ENCODE peak calls at places on chromosome 14, in six cellular contexts. C is skeletal muscle cell; L is activated gamma-delta T cell treated with anti-CD3 and anti-CD28 coated beads, Interleukin-2, amount 50 U/mL, for 16 hours; R is upper lobe of left lung; K is T-helper 1 cell; E is psoas muscle. G is an unnamed sample.

GRCh38 chr14:89866458-89866857 is 88.1 kb downstream of the EFCAB11 start:
- DNase-seq in C (no peak), L (no peak), R (no peak), K (no peak), E (no peak), G (no peak)

GRCh38 chr14:88993946-88994345 is 169.5 kb downstream of the TTC8 start:
- DNase-seq in C (no peak), L (no peak), R (no peak), K (no peak), E (no peak), G (no peak)

GRCh38 chr14:104303705-104304425 is 165.5 kb downstream of the KIF26A start:
- DNase-seq in C (no peak), L (no peak), R (peak), K (no peak), E (peak), G (no peak)

GRCh38 chr14:24690492-24690891 is 56.5 kb upstream of the GZMB start:
- DNase-seq in C (no peak), L (no peak), R (no peak), K (no peak), E (no peak), G (no peak)

GRCh38 chr14:71317385-71318096 is 410.3 kb downstream of the PCNX1 start:
- DNase-seq in C (no peak), L (no peak), R (no peak), K (no peak), E (no peak), G (no peak)

GRCh38 chr14:55540847-55541773 is 38.9 kb upstream of the KTN1 start:
- DNase-seq in C (no peak), L (no peak), R (no peak), K (no peak), E (no peak), G (no peak)

GRCh38 chr14:32657081-32657480 is 281.6 kb upstream of the NPAS3 start:
- DNase-seq in C (peak), L (no peak), R (no peak), K (no peak), E (no peak), G (no peak)

GRCh38 chr14:72925171-72925759 is 999 bp upstream of the DCAF4 start:
- DNase-seq in C (no peak), L (no peak), R (no peak), K (no peak), E (no peak), G (no peak)

GRCh38 chr14:71469936-71470335 is 462.3 kb upstream of the RGS6 start:
- DNase-seq in C (no peak), L (no peak), R (no peak), K (no peak), E (no peak), G (no peak)

GRCh38 chr14:22283000-22283399 is 306.0 kb downstream of the DAD1 start:
- DNase-seq in C (no peak), L (no peak), R (no peak), K (no peak), E (no peak), G (no peak)

GRCh38 chr14:72844528-72844927 is 49.4 kb downstream of the DPF3 start:
- DNase-seq in C (no peak), L (no peak), R (no peak), K (no peak), E (no peak), G (no peak)

GRCh38 chr14:40413146-40413545 is 980.9 kb upstream of the FBXO33 start:
- DNase-seq in C (no peak), L (no peak), R (no peak), K (no peak), E (no peak), G (no peak)

GRCh38 chr14:31228533-31228932 is 20.9 kb upstream of the HECTD1 start:
- DNase-seq in C (no peak), L (no peak), R (no peak), K (no peak), E (no peak), G (no peak)

G was measured in HCT116.